ENCODE peak calls at places on chromosomes 4 and X, in four cellular contexts. One of them, this sample, is unnamed.
A peak's percentile ranks its signal among the peaks of the same experiment; 100 is the strongest.

GRCh38 chr4:168264903-168265302 is 53.6 kb downstream of the DDX60 start:
- DNase-seq in NCI-H774: no peak
- DNase-seq in 8988T: no peak
- DNase-seq in WERI-Rb-1: no peak
- DNase-seq in this sample: no peak

GRCh38 chrX:7170903-7171302 is 22.9 kb upstream of the PUDP start:
- DNase-seq in WERI-Rb-1: peak; percentile 20
- DNase-seq in NCI-H774: no peak
- DNase-seq in 8988T: no peak
- DNase-seq in this sample: no peak

GRCh38 chr4:99608417-99608816 is 33.8 kb downstream of the MTTP start:
- DNase-seq in 8988T: no peak
- DNase-seq in WERI-Rb-1: no peak
- DNase-seq in NCI-H774: no peak
- DNase-seq in this sample: no peak

GRCh38 chrX:97267376-97267775 is 383.7 kb downstream of the RPA4 start:
- DNase-seq in WERI-Rb-1: no peak
- DNase-seq in 8988T: no peak
- DNase-seq in NCI-H774: no peak
- DNase-seq in this sample: no peak

GRCh38 chrX:47572773-47573333 is 9.4 kb upstream of the TIMP1 start:
- DNase-seq in NCI-H774: no peak
- DNase-seq in 8988T: no peak
- DNase-seq in WERI-Rb-1: no peak
- DNase-seq in this sample: no peak

GRCh38 chr4:168388890-168389289 is 70.3 kb upstream of the DDX60 start:
- DNase-seq in 8988T: no peak
- DNase-seq in NCI-H774: no peak
- DNase-seq in WERI-Rb-1: no peak
- DNase-seq in this sample: no peak

GRCh38 chrX:40780123-40780522 is 44.8 kb upstream of the MED14 start:
- DNase-seq in WERI-Rb-1: no peak
- DNase-seq in NCI-H774: no peak
- DNase-seq in 8988T: no peak
- DNase-seq in this sample: no peak

GRCh38 chr4:129429566-129430339 is 333.8 kb downstream of the C4orf33 start:
- DNase-seq in WERI-Rb-1: no peak
- DNase-seq in 8988T: no peak
- DNase-seq in NCI-H774: no peak
- DNase-seq in this sample: no peak

GRCh38 chrX:101658661-101659477 is 781 bp downstream of the ARMCX2 start:
- DNase-seq in 8988T: peak; percentile 57
- DNase-seq in NCI-H774: peak; percentile 29
- DNase-seq in WERI-Rb-1: peak; percentile 83
- DNase-seq in this sample: no peak

GRCh38 chr4:105859233-105859632 is 36.0 kb upstream of the NPNT start:
- DNase-seq in 8988T: no peak
- DNase-seq in NCI-H774: no peak
- DNase-seq in WERI-Rb-1: no peak
- DNase-seq in this sample: no peak

GRCh38 chr4:96676754-96677435 is 837.0 kb downstream of the PDHA2 start:
- DNase-seq in WERI-Rb-1: no peak
- DNase-seq in 8988T: no peak
- DNase-seq in NCI-H774: no peak
- DNase-seq in this sample: no peak

GRCh38 chr4:3233391-3234071 is 15.4 kb upstream of the MSANTD1 start:
- DNase-seq in NCI-H774: no peak
- DNase-seq in WERI-Rb-1: no peak
- DNase-seq in 8988T: no peak
- DNase-seq in this sample: no peak

GRCh38 chr4:88158360-88159136 is at the start of gene ABCG2:
- DNase-seq in 8988T: no peak
- DNase-seq in WERI-Rb-1: peak; percentile 46
- DNase-seq in NCI-H774: no peak
- DNase-seq in this sample: no peak

GRCh38 chr4:137471895-137472294 is 60.4 kb downstream of the PCDH18 start:
- DNase-seq in 8988T: no peak
- DNase-seq in WERI-Rb-1: no peak
- DNase-seq in NCI-H774: no peak
- DNase-seq in this sample: no peak

GRCh38 chr4:113556382-113557134 is 205.0 kb downstream of the CAMK2D start:
- DNase-seq in NCI-H774: no peak
- DNase-seq in 8988T: no peak
- DNase-seq in WERI-Rb-1: no peak
- DNase-seq in this sample: no peak

GRCh38 chr4:40579983-40580382 is 49.7 kb downstream of the RBM47 start:
- DNase-seq in 8988T: no peak
- DNase-seq in NCI-H774: no peak
- DNase-seq in WERI-Rb-1: no peak
- DNase-seq in this sample: no peak

GRCh38 chrX:98380106-98380505 is 1496.4 kb downstream of the RPA4 start:
- DNase-seq in 8988T: no peak
- DNase-seq in NCI-H774: no peak
- DNase-seq in WERI-Rb-1: no peak
- DNase-seq in this sample: no peak

GRCh38 chrX:153673398-153674218 is at the start of gene PNCK:
- DNase-seq in 8988T: no peak
- DNase-seq in NCI-H774: no peak
- DNase-seq in WERI-Rb-1: no peak
- DNase-seq in this sample: no peak

GRCh38 chrX:54808109-54808604 is 612 bp downstream of the MAGED2 start:
- DNase-seq in WERI-Rb-1: peak; percentile 64
- DNase-seq in NCI-H774: peak; percentile 64
- DNase-seq in 8988T: no peak
- DNase-seq in this sample: no peak

GRCh38 chrX:152896450-152896849 is 1.4 kb upstream of the ZNF185 start:
- DNase-seq in NCI-H774: no peak
- DNase-seq in WERI-Rb-1: no peak
- DNase-seq in 8988T: no peak
- DNase-seq in this sample: no peak

GRCh38 chr4:72670521-72670920 is 101.5 kb upstream of the ADAMTS3 start:
- DNase-seq in WERI-Rb-1: no peak
- DNase-seq in 8988T: no peak
- DNase-seq in NCI-H774: no peak
- DNase-seq in this sample: no peak